ENCODE peak calls at places on chromosome 1, in ten cellular contexts. One of them, this sample, is unnamed. For H3K36me3, the result is how much of the 10 kb centered on the place peaks cover.

GRCh38 chr1:28447674-28448073 is 58.2 kb upstream of the RCC1 start:
- DNase-seq in brain microvascular endothelial cell: no peak
- DNase-seq in SK-N-SH: no peak
- DNase-seq in cardiac muscle cell: no peak
- DNase-seq in tibial nerve: no peak
- DNase-seq in K562: no peak
- DNase-seq in PC-3: no peak
- DNase-seq in left ventricle myocardium inferior: no peak
- DNase-seq in stomach: no peak
- DNase-seq in hepatocyte: no peak
- DNase-seq in this sample: no peak

GRCh38 chr1:2174348-2175054 is 20.1 kb downstream of the FAAP20 start:
- DNase-seq in tibial nerve: peak
- DNase-seq in stomach: peak
- DNase-seq in cardiac muscle cell: peak
- DNase-seq in PC-3: peak
- DNase-seq in left ventricle myocardium inferior: peak
- DNase-seq in hepatocyte: peak
- DNase-seq in K562: peak
- DNase-seq in brain microvascular endothelial cell: no peak
- DNase-seq in SK-N-SH: peak
- DNase-seq in this sample: peak

GRCh38 chr1:214380418-214380817 is 99.5 kb downstream of the SMYD2 start:
- DNase-seq in SK-N-SH: no peak
- DNase-seq in K562: no peak
- DNase-seq in stomach: no peak
- DNase-seq in tibial nerve: no peak
- DNase-seq in hepatocyte: peak
- DNase-seq in PC-3: peak
- DNase-seq in cardiac muscle cell: no peak
- DNase-seq in left ventricle myocardium inferior: no peak
- DNase-seq in brain microvascular endothelial cell: no peak
- DNase-seq in this sample: no peak

GRCh38 chr1:203539831-203540546 is 46.0 kb downstream of the OPTC start:
- DNase-seq in cardiac muscle cell: no peak
- DNase-seq in stomach: no peak
- DNase-seq in PC-3: no peak
- DNase-seq in brain microvascular endothelial cell: no peak
- DNase-seq in left ventricle myocardium inferior: no peak
- DNase-seq in hepatocyte: no peak
- DNase-seq in K562: no peak
- DNase-seq in SK-N-SH: no peak
- DNase-seq in tibial nerve: no peak
- DNase-seq in this sample: no peak

GRCh38 chr1:178057863-178058576 is 35.9 kb upstream of the RASAL2 start:
- DNase-seq in SK-N-SH: no peak
- DNase-seq in left ventricle myocardium inferior: peak
- DNase-seq in PC-3: no peak
- DNase-seq in stomach: no peak
- DNase-seq in brain microvascular endothelial cell: peak
- DNase-seq in K562: no peak
- DNase-seq in hepatocyte: peak
- DNase-seq in tibial nerve: peak
- DNase-seq in cardiac muscle cell: peak
- DNase-seq in this sample: no peak

GRCh38 chr1:147740391-147740790 is 20.0 kb downstream of the GJA5 start:
- DNase-seq in left ventricle myocardium inferior: no peak
- DNase-seq in brain microvascular endothelial cell: no peak
- DNase-seq in cardiac muscle cell: no peak
- DNase-seq in stomach: no peak
- DNase-seq in tibial nerve: no peak
- DNase-seq in hepatocyte: no peak
- DNase-seq in SK-N-SH: no peak
- DNase-seq in PC-3: no peak
- DNase-seq in K562: no peak
- DNase-seq in this sample: no peak

GRCh38 chr1:246632584-246633168 is 66.4 kb downstream of the CNST start:
- DNase-seq in PC-3: no peak
- DNase-seq in SK-N-SH: no peak
- DNase-seq in K562: no peak
- DNase-seq in brain microvascular endothelial cell: peak
- DNase-seq in hepatocyte: peak
- DNase-seq in tibial nerve: no peak
- DNase-seq in stomach: no peak
- DNase-seq in cardiac muscle cell: no peak
- DNase-seq in left ventricle myocardium inferior: no peak
- DNase-seq in this sample: no peak

GRCh38 chr1:234768569-234769283 is 158.7 kb upstream of the IRF2BP2 start:
- DNase-seq in K562: no peak
- DNase-seq in hepatocyte: peak
- DNase-seq in stomach: no peak
- DNase-seq in brain microvascular endothelial cell: no peak
- DNase-seq in SK-N-SH: no peak
- DNase-seq in cardiac muscle cell: no peak
- DNase-seq in PC-3: no peak
- DNase-seq in tibial nerve: no peak
- DNase-seq in left ventricle myocardium inferior: no peak
- DNase-seq in this sample: peak

DNA sequence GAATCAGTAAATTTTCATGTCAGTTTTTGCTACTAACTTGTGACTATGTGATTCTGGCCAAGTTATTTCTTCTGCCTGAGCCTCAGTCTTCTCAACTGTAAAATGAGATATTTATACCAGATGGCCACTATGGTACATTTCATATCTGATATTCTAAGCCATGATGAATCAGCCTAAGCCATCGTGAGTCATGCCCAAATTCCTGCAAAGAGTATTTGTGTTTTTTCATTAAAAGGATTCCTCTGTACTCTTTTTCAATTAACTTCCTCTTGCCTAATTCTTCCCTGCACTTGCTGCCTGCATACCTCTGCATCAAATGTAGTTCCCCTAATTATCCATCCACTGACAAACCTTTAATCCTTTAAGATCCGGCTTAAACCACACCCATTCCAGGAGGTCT is 575.1 kb upstream of the BEND5 start:
- DNase-seq in cardiac muscle cell: no peak
- DNase-seq in PC-3: peak
- DNase-seq in SK-N-SH: no peak
- DNase-seq in brain microvascular endothelial cell: no peak
- DNase-seq in tibial nerve: no peak
- DNase-seq in hepatocyte: no peak
- DNase-seq in K562: no peak
- DNase-seq in stomach: no peak
- DNase-seq in left ventricle myocardium inferior: no peak
- DNase-seq in this sample: no peak
- H3K4me3 ChIP-seq in cardiac muscle cell: no peak
- H3K4me3 ChIP-seq in PC-3: no peak
- H3K4me3 ChIP-seq in SK-N-SH: no peak
- H3K4me3 ChIP-seq in brain microvascular endothelial cell: no peak
- H3K4me3 ChIP-seq in tibial nerve: no peak
- H3K4me3 ChIP-seq in hepatocyte: no peak
- H3K4me3 ChIP-seq in K562: no peak
- H3K4me3 ChIP-seq in stomach: no peak
- H3K4me3 ChIP-seq in left ventricle myocardium inferior: no peak
- H3K4me3 ChIP-seq in this sample: no peak

GRCh38 chr1:248843687-248844086 is 5.7 kb downstream of the ZNF672 start:
- DNase-seq in left ventricle myocardium inferior: no peak
- DNase-seq in SK-N-SH: no peak
- DNase-seq in cardiac muscle cell: no peak
- DNase-seq in K562: no peak
- DNase-seq in hepatocyte: no peak
- DNase-seq in stomach: no peak
- DNase-seq in tibial nerve: no peak
- DNase-seq in brain microvascular endothelial cell: no peak
- DNase-seq in PC-3: no peak
- DNase-seq in this sample: no peak

GRCh38 chr1:248840946-248841345 is 2.9 kb downstream of the ZNF672 start:
- DNase-seq in cardiac muscle cell: no peak
- DNase-seq in left ventricle myocardium inferior: no peak
- DNase-seq in K562: no peak
- DNase-seq in brain microvascular endothelial cell: peak
- DNase-seq in PC-3: no peak
- DNase-seq in tibial nerve: no peak
- DNase-seq in SK-N-SH: no peak
- DNase-seq in stomach: no peak
- DNase-seq in hepatocyte: no peak
- DNase-seq in this sample: no peak

GRCh38 chr1:248844526-248844925 is 6.5 kb downstream of the ZNF672 start:
- DNase-seq in tibial nerve: no peak
- DNase-seq in stomach: no peak
- DNase-seq in SK-N-SH: no peak
- DNase-seq in K562: no peak
- DNase-seq in brain microvascular endothelial cell: no peak
- DNase-seq in cardiac muscle cell: no peak
- DNase-seq in left ventricle myocardium inferior: no peak
- DNase-seq in PC-3: no peak
- DNase-seq in hepatocyte: no peak
- DNase-seq in this sample: no peak

GRCh38 chr1:248842781-248843331 is 4.8 kb downstream of the ZNF672 start:
- DNase-seq in cardiac muscle cell: no peak
- DNase-seq in SK-N-SH: no peak
- DNase-seq in tibial nerve: no peak
- DNase-seq in hepatocyte: no peak
- DNase-seq in K562: no peak
- DNase-seq in brain microvascular endothelial cell: no peak
- DNase-seq in PC-3: no peak
- DNase-seq in stomach: no peak
- DNase-seq in left ventricle myocardium inferior: no peak
- DNase-seq in this sample: no peak

GRCh38 chr1:248841702-248842395 is 3.8 kb downstream of the ZNF672 start:
- DNase-seq in hepatocyte: peak
- DNase-seq in PC-3: peak
- DNase-seq in SK-N-SH: no peak
- DNase-seq in cardiac muscle cell: peak
- DNase-seq in left ventricle myocardium inferior: no peak
- DNase-seq in tibial nerve: peak
- DNase-seq in K562: no peak
- DNase-seq in stomach: no peak
- DNase-seq in brain microvascular endothelial cell: peak
- DNase-seq in this sample: peak
- TF ChIP-seq CTCF in hepatocyte: peak
- TF ChIP-seq CTCF in PC-3: peak
- TF ChIP-seq CTCF in SK-N-SH: peak
- TF ChIP-seq CTCF in cardiac muscle cell: peak
- TF ChIP-seq CTCF in left ventricle myocardium inferior: peak
- TF ChIP-seq CTCF in tibial nerve: peak
- TF ChIP-seq CTCF in K562: peak
- TF ChIP-seq CTCF in stomach: peak
- TF ChIP-seq CTCF in brain microvascular endothelial cell: peak
- TF ChIP-seq CTCF in this sample: peak

DNA sequence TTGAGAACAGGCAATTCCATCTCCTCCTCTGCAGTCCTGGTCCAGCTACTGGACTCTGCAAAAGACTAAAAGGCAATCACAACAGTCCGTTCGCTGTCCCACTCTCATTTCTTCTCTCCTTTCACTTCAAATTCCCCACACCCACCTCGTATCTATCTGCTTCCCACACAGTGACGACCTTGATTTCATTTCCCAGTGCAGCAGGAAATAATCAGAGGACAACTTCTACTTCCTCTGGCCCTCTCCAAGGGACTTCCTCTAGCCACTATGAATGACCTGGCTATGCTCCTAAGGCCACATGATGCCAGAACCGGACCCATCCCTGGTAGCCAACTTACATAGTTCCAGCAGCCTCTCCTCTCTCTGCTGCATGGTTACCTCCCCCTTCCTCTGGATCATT is 8.0 kb downstream of the NOL9 start:
- DNase-seq in cardiac muscle cell: no peak
- DNase-seq in stomach: no peak
- DNase-seq in K562: no peak
- DNase-seq in PC-3: no peak
- DNase-seq in tibial nerve: no peak
- DNase-seq in brain microvascular endothelial cell: no peak
- DNase-seq in left ventricle myocardium inferior: no peak
- DNase-seq in hepatocyte: no peak
- DNase-seq in SK-N-SH: no peak
- DNase-seq in this sample: no peak
- H3K36me3 ChIP-seq in cardiac muscle cell: under half
- H3K36me3 ChIP-seq in stomach: half or more
- H3K36me3 ChIP-seq in K562: half or more
- H3K36me3 ChIP-seq in PC-3: half or more
- H3K36me3 ChIP-seq in tibial nerve: half or more
- H3K36me3 ChIP-seq in brain microvascular endothelial cell: under half
- H3K36me3 ChIP-seq in left ventricle myocardium inferior: half or more
- H3K36me3 ChIP-seq in hepatocyte: under half
- H3K36me3 ChIP-seq in SK-N-SH: under half
- H3K36me3 ChIP-seq in this sample: half or more

GRCh38 chr1:6208723-6209660 is 3.1 kb downstream of the RNF207 start:
- DNase-seq in K562: peak
- DNase-seq in PC-3: no peak
- DNase-seq in cardiac muscle cell: peak
- DNase-seq in stomach: peak
- DNase-seq in tibial nerve: no peak
- DNase-seq in SK-N-SH: peak
- DNase-seq in brain microvascular endothelial cell: no peak
- DNase-seq in left ventricle myocardium inferior: peak
- DNase-seq in hepatocyte: peak
- DNase-seq in this sample: peak

GRCh38 chr1:6205849-6206845 is at the start of gene RNF207:
- DNase-seq in tibial nerve: no peak
- DNase-seq in brain microvascular endothelial cell: peak
- DNase-seq in stomach: peak
- DNase-seq in SK-N-SH: no peak
- DNase-seq in cardiac muscle cell: peak
- DNase-seq in PC-3: peak
- DNase-seq in hepatocyte: peak
- DNase-seq in left ventricle myocardium inferior: peak
- DNase-seq in K562: peak
- DNase-seq in this sample: no peak

GRCh38 chr1:6209661-6210605 is 4.0 kb downstream of the RNF207 start:
- DNase-seq in hepatocyte: no peak
- DNase-seq in left ventricle myocardium inferior: no peak
- DNase-seq in brain microvascular endothelial cell: no peak
- DNase-seq in cardiac muscle cell: no peak
- DNase-seq in tibial nerve: no peak
- DNase-seq in K562: peak
- DNase-seq in SK-N-SH: peak
- DNase-seq in PC-3: no peak
- DNase-seq in stomach: no peak
- DNase-seq in this sample: peak

GRCh38 chr1:6207075-6207885 is 1.4 kb downstream of the RNF207 start:
- DNase-seq in left ventricle myocardium inferior: no peak
- DNase-seq in hepatocyte: no peak
- DNase-seq in stomach: no peak
- DNase-seq in PC-3: no peak
- DNase-seq in tibial nerve: no peak
- DNase-seq in K562: no peak
- DNase-seq in brain microvascular endothelial cell: no peak
- DNase-seq in SK-N-SH: no peak
- DNase-seq in cardiac muscle cell: peak
- DNase-seq in this sample: no peak

DNA sequence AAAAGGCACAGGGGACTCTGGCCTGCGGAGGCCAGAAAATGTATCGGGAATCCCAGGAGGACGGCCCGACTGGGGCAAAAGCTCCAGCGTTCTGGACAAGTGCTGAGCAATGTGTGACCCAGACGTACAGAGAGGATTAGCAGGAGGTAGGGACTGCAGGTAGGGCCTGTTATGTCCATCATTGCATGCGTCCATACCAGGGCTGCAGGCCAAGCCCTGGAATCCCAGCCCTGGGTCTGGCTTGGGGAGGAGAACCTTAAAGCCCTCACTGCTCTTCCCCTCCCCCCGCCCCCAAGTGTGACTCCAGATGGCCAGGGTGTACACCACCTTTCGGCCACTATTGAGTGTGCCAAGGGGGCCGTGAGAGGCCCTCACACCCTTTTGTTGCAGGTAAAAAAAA is 2.0 kb downstream of the RNF207 start:
- DNase-seq in cardiac muscle cell: no peak
- DNase-seq in SK-N-SH: peak
- DNase-seq in stomach: no peak
- DNase-seq in hepatocyte: no peak
- DNase-seq in PC-3: no peak
- DNase-seq in tibial nerve: no peak
- DNase-seq in brain microvascular endothelial cell: no peak
- DNase-seq in left ventricle myocardium inferior: no peak
- DNase-seq in K562: no peak
- DNase-seq in this sample: peak
- H3K4me3 ChIP-seq in cardiac muscle cell: peak
- H3K4me3 ChIP-seq in SK-N-SH: no peak
- H3K4me3 ChIP-seq in stomach: no peak
- H3K4me3 ChIP-seq in hepatocyte: no peak
- H3K4me3 ChIP-seq in PC-3: peak
- H3K4me3 ChIP-seq in tibial nerve: no peak
- H3K4me3 ChIP-seq in brain microvascular endothelial cell: no peak
- H3K4me3 ChIP-seq in left ventricle myocardium inferior: peak
- H3K4me3 ChIP-seq in K562: peak
- H3K4me3 ChIP-seq in this sample: peak

This sample was measured in WERI-Rb-1.